ENCODE peak calls at places on chromosomes 2 and 18, in ten cellular contexts. Q, M, T, H, J, V, C, O, G and E are unnamed samples.

GRCh38 chr18:12911025-12911927 is 27.2 kb upstream of the PTPN2 start:
- DNase-seq in Q (peak), O (no peak), M (no peak), J (no peak), V (no peak), H (no peak), G (no peak), C (peak), T (peak), E (peak)

GRCh38 chr2:200354823-200355751 is 48.6 kb downstream of the SPATS2L start:
- DNase-seq in J (no peak), G (no peak), Q (no peak), V (peak), O (no peak), C (no peak), H (no peak), T (no peak), M (no peak), E (no peak)

GRCh38 chr2:109137616-109138015 is 8.6 kb downstream of the SH3RF3 start:
- DNase-seq in H (no peak), C (no peak), Q (no peak), J (no peak), M (no peak), V (no peak), O (no peak), T (peak), G (no peak), E (no peak)

GRCh38 chr18:70022636-70023035 is 75.0 kb upstream of the CD226 start:
- DNase-seq in J (no peak), M (no peak), T (no peak), H (no peak), C (no peak), G (no peak), O (no peak), Q (no peak), V (no peak), E (no peak)

GRCh38 chr18:1050012-1050657 is 145.5 kb downstream of the ADCYAP1 start:
- DNase-seq in V (no peak), G (no peak), H (no peak), J (no peak), Q (no peak), C (no peak), T (no peak), O (no peak), M (no peak), E (no peak)

GRCh38 chr2:192487636-192488035 is 292.9 kb upstream of the TMEFF2 start:
- DNase-seq in G (no peak), V (peak), C (no peak), J (no peak), T (no peak), O (no peak), M (no peak), Q (no peak), H (no peak), E (no peak)

GRCh38 chr2:185854910-185855309 is 116.3 kb downstream of the FSIP2 start:
- DNase-seq in C (no peak), V (no peak), M (no peak), O (no peak), G (no peak), T (no peak), Q (no peak), J (no peak), H (no peak), E (no peak)

GRCh38 chr18:37729715-37730114 is 164.1 kb upstream of the CELF4 start:
- DNase-seq in J (no peak), G (no peak), Q (no peak), V (no peak), H (no peak), T (no peak), O (no peak), M (no peak), C (no peak), E (no peak)

GRCh38 chr2:32068-32467 is 14.2 kb downstream of the FAM110C start:
- DNase-seq in G (no peak), Q (no peak), H (no peak), V (no peak), C (peak), T (no peak), J (no peak), M (no peak), O (no peak), E (no peak)

GRCh38 chr2:237774811-237775553 is 23.6 kb upstream of the RBM44 start:
- DNase-seq in C (peak), G (peak), Q (no peak), J (peak), V (peak), O (peak), T (no peak), H (no peak), M (peak), E (peak)

GRCh38 chr2:112821142-112821541 is 15.4 kb downstream of the IL1B start:
- DNase-seq in Q (no peak), C (peak), M (no peak), G (no peak), H (no peak), T (no peak), O (no peak), V (no peak), J (peak), E (no peak)

GRCh38 chr2:217402622-217403383 is 542.9 kb upstream of the TNP1 start:
- DNase-seq in H (no peak), M (no peak), C (no peak), G (peak), J (no peak), V (peak), Q (no peak), O (no peak), T (peak), E (no peak)

GRCh38 chr2:27756544-27757498 is 14.7 kb upstream of the MRPL33 start:
- DNase-seq in O (peak), Q (peak), M (no peak), J (peak), G (no peak), C (no peak), T (no peak), V (no peak), H (no peak), E (no peak)

GRCh38 chr2:219987830-219988229 is 360.4 kb downstream of the SLC4A3 start:
- DNase-seq in J (no peak), H (no peak), G (no peak), O (no peak), M (no peak), C (no peak), V (no peak), T (no peak), Q (no peak), E (no peak)

GRCh38 chr2:120770176-120770575 is 34.5 kb downstream of the GLI2 start:
- DNase-seq in T (peak), J (no peak), M (no peak), Q (peak), C (no peak), H (no peak), V (no peak), O (no peak), G (no peak), E (peak)

GRCh38 chr18:51054764-51055163 is 24.8 kb downstream of the SMAD4 start:
- DNase-seq in C (no peak), Q (no peak), M (no peak), G (no peak), H (no peak), V (no peak), T (no peak), J (no peak), O (no peak), E (no peak)

GRCh38 chr2:8622924-8623465 is 58.9 kb upstream of the ID2 start:
- DNase-seq in M (no peak), G (no peak), V (no peak), J (no peak), O (no peak), C (no peak), T (no peak), H (no peak), Q (no peak), E (no peak)

GRCh38 chr2:85930129-85931124 is 41.6 kb upstream of the ST3GAL5 start:
- DNase-seq in V (no peak), Q (no peak), M (no peak), H (no peak), C (no peak), G (no peak), O (no peak), J (no peak), T (no peak), E (no peak)

GRCh38 chr2:150610670-150611279 is 123.3 kb upstream of the RND3 start:
- DNase-seq in G (peak), V (peak), M (peak), J (no peak), Q (no peak), O (peak), H (no peak), T (no peak), C (no peak), E (no peak)

GRCh38 chr2:98696167-98696566 is 34.8 kb downstream of the MGAT4A start:
- DNase-seq in T (no peak), O (no peak), H (no peak), C (no peak), Q (no peak), V (no peak), G (no peak), J (no peak), M (no peak), E (no peak)

GRCh38 chr2:121722479-121722878 is 14.2 kb downstream of the NIFK start:
- DNase-seq in V (no peak), M (no peak), H (no peak), Q (no peak), G (no peak), O (no peak), C (peak), T (no peak), J (no peak), E (no peak)

GRCh38 chr2:94759211-94759610 is 112.0 kb upstream of the TEKT4 start:
- DNase-seq in G (no peak), O (no peak), H (no peak), T (no peak), M (peak), Q (no peak), J (no peak), V (peak), C (peak), E (no peak)

GRCh38 chr18:24490545-24490944 is 30.1 kb downstream of the HRH4 start:
- DNase-seq in T (no peak), J (peak), C (no peak), Q (no peak), H (no peak), O (no peak), V (no peak), M (no peak), G (no peak), E (no peak)

GRCh38 chr2:112021781-112022231 is 33.3 kb upstream of the TMEM87B start:
- DNase-seq in M (no peak), O (no peak), H (no peak), C (no peak), V (peak), J (no peak), T (no peak), Q (no peak), G (no peak), E (no peak)

GRCh38 chr2:172609488-172609887 is 53.6 kb downstream of the PDK1 start:
- DNase-seq in T (no peak), M (no peak), Q (no peak), O (no peak), J (no peak), C (no peak), H (no peak), V (no peak), G (no peak), E (no peak)

GRCh38 chr2:207110310-207110709 is 55.4 kb downstream of the KLF7 start:
- DNase-seq in C (no peak), H (no peak), V (no peak), M (no peak), Q (no peak), J (no peak), G (no peak), O (no peak), T (no peak), E (no peak)

GRCh38 chr18:22132258-22132657 is 37.1 kb upstream of the GATA6 start:
- DNase-seq in G (no peak), C (no peak), M (no peak), Q (no peak), J (no peak), T (no peak), O (no peak), H (no peak), V (no peak), E (no peak)

GRCh38 chr18:28359177-28359576 is 182.2 kb upstream of the CDH2 start:
- DNase-seq in Q (no peak), G (peak), V (no peak), O (no peak), J (no peak), H (no peak), T (no peak), C (no peak), M (no peak), E (no peak)

GRCh38 chr2:121281694-121282093 is 3.3 kb downstream of the TFCP2L1 start:
- DNase-seq in Q (no peak), J (no peak), V (no peak), C (no peak), O (no peak), T (no peak), M (no peak), G (no peak), H (no peak), E (no peak)

GRCh38 chr2:61144697-61145268 is 17.2 kb upstream of the C2orf74 start:
- DNase-seq in O (peak), G (peak), M (peak), C (peak), T (peak), J (peak), Q (peak), H (peak), V (no peak), E (peak)

GRCh38 chr2:230982528-230982927 is 13.4 kb upstream of the SPATA3 start:
- DNase-seq in O (no peak), G (no peak), V (no peak), H (no peak), T (no peak), M (no peak), C (no peak), Q (no peak), J (no peak), E (no peak)

GRCh38 chr2:133421516-133422324 is 146.5 kb downstream of the NCKAP5 start:
- DNase-seq in M (no peak), C (no peak), G (no peak), T (no peak), V (no peak), O (no peak), Q (no peak), H (peak), J (no peak), E (no peak)

GRCh38 chr2:167144179-167144898 is 256.1 kb downstream of the XIRP2 start:
- DNase-seq in M (no peak), J (no peak), H (no peak), G (no peak), Q (no peak), C (no peak), V (no peak), O (no peak), T (no peak), E (no peak)

GRCh38 chr2:10493636-10494281 is 45.6 kb upstream of the ODC1 start:
- DNase-seq in C (peak), M (no peak), Q (no peak), V (peak), T (no peak), G (no peak), O (no peak), J (peak), H (peak), E (peak)

GRCh38 chr18:34802938-34803337 is 92.8 kb downstream of the DTNA start:
- DNase-seq in O (no peak), V (no peak), Q (no peak), T (no peak), C (no peak), M (no peak), G (no peak), J (no peak), H (no peak), E (no peak)

GRCh38 chr2:133344864-133345263 is 223.4 kb downstream of the NCKAP5 start:
- DNase-seq in M (no peak), O (no peak), V (no peak), J (no peak), C (no peak), T (no peak), G (no peak), Q (no peak), H (no peak), E (no peak)

GRCh38 chr2:55604027-55604565 is 13.3 kb downstream of the PPP4R3B start:
- DNase-seq in H (no peak), J (no peak), V (no peak), M (no peak), Q (no peak), T (no peak), G (no peak), O (no peak), C (no peak), E (no peak)

GRCh38 chr2:11132036-11132671 is 23.1 kb upstream of the SLC66A3 start:
- DNase-seq in T (no peak), Q (no peak), O (no peak), H (no peak), V (no peak), J (no peak), G (no peak), C (no peak), M (no peak), E (no peak)

GRCh38 chr18:55221577-55221976 is 262.3 kb upstream of the CCDC68 start:
- DNase-seq in V (no peak), C (no peak), J (no peak), O (no peak), T (no peak), G (no peak), Q (no peak), H (no peak), M (no peak), E (no peak)

GRCh38 chr18:44781890-44782289 is 101.2 kb downstream of the SETBP1 start:
- DNase-seq in H (no peak), J (no peak), V (no peak), T (no peak), M (no peak), Q (no peak), O (no peak), G (no peak), C (no peak), E (no peak)